ENCODE peak calls at places on chromosomes 5 and 9, in seven cellular contexts. P, O, G, Y, Q, N and Z are unnamed samples.

GRCh38 chr5:65768723-65769122 is 46.7 kb downstream of the NLN start:
- DNase-seq in Q (no peak), N (no peak), Y (no peak), G (no peak), O (no peak), P (no peak), Z (no peak)

GRCh38 chr9:93698140-93698908 is 121.9 kb downstream of the PHF2 start:
- DNase-seq in Y (no peak), O (no peak), G (peak; percentile 20), P (no peak), N (peak; percentile 5), Q (no peak), Z (no peak)

GRCh38 chr5:176803943-176804498 is 6.3 kb upstream of the UNC5A start:
- DNase-seq in Y (peak; percentile 18), Q (peak; percentile 56), O (peak; percentile 57), N (peak; percentile 69), G (peak; percentile 70), P (no peak), Z (no peak)

GRCh38 chr5:154467655-154468354 is 10.2 kb downstream of the HAND1 start:
- DNase-seq in P (peak; percentile 65), N (peak; percentile 82), Q (peak; percentile 89), Y (no peak), G (peak; percentile 88), O (peak; percentile 79), Z (peak; percentile 54)

GRCh38 chr5:92309336-92309991 is 926.3 kb upstream of the ARRDC3 start:
- DNase-seq in P (no peak), Q (peak; percentile 77), N (no peak), G (no peak), Y (peak; percentile 27), O (peak; percentile 82), Z (peak; percentile 38)

GRCh38 chr9:6779417-6780241 is 21.9 kb downstream of the KDM4C start:
- DNase-seq in Y (peak; percentile 77), G (no peak), N (no peak), P (no peak), O (peak; percentile 55), Q (peak; percentile 34), Z (peak; percentile 20)

GRCh38 chr9:22203371-22204138 is 194.4 kb upstream of the CDKN2B start:
- DNase-seq in Y (peak; percentile 29), N (no peak), G (no peak), P (no peak), O (peak; percentile 69), Q (peak; percentile 54), Z (no peak)

GRCh38 chr9:121218357-121219027 is 16.8 kb upstream of the RAB14 start:
- DNase-seq in Q (no peak), G (no peak), P (no peak), Y (no peak), N (no peak), O (no peak), Z (no peak)

GRCh38 chr5:91384671-91385430 is 1.7 kb upstream of the ARRDC3 start:
- DNase-seq in P (peak; percentile 59), Q (peak; percentile 91), O (peak; percentile 97), G (no peak), Y (peak; percentile 75), N (no peak), Z (peak; percentile 91)

GRCh38 chr9:106745876-106746275 is 117.1 kb upstream of the ZNF462 start:
- DNase-seq in Q (no peak), N (no peak), O (no peak), Y (no peak), P (no peak), G (no peak), Z (no peak)

GRCh38 chr9:35923927-35924763 is 14.9 kb downstream of the SPAAR start:
- DNase-seq in G (no peak), O (peak; percentile 92), P (no peak), Y (peak; percentile 98), Q (peak; percentile 94), N (no peak), Z (peak; percentile 96)

GRCh38 chr5:175713930-175714329 is 56.1 kb downstream of the HRH2 start:
- DNase-seq in O (no peak), Y (no peak), Q (no peak), P (no peak), G (no peak), N (no peak), Z (no peak)

GRCh38 chr5:6587171-6587570 is 45.7 kb downstream of the NSUN2 start:
- DNase-seq in Q (no peak), G (no peak), P (no peak), N (no peak), Y (no peak), O (no peak), Z (no peak)

GRCh38 chr5:123549256-123549904 is 37.4 kb downstream of the CSNK1G3 start:
- DNase-seq in N (no peak), G (no peak), Q (no peak), Y (no peak), O (no peak), P (peak; percentile 87), Z (no peak)

GRCh38 chr9:34898846-34899245 is 59.2 kb upstream of the PHF24 start:
- DNase-seq in Y (no peak), P (no peak), N (no peak), G (no peak), Q (no peak), O (no peak), Z (no peak)

GRCh38 chr9:74555015-74555414 is 57.9 kb downstream of the RORB start:
- DNase-seq in O (no peak), N (no peak), G (no peak), P (no peak), Q (no peak), Y (no peak), Z (no peak)

GRCh38 chr5:122498163-122498562 is 186.1 kb downstream of the SNCAIP start:
- DNase-seq in O (peak; percentile 22), G (peak; percentile 76), Q (peak; percentile 40), P (no peak), Y (no peak), N (no peak), Z (no peak)

GRCh38 chr5:122493776-122494518 is 181.9 kb downstream of the SNCAIP start:
- DNase-seq in G (no peak), N (no peak), Q (no peak), Y (no peak), P (no peak), O (no peak), Z (no peak)

GRCh38 chr5:122493091-122493775 is 181.2 kb downstream of the SNCAIP start:
- DNase-seq in Y (peak; percentile 49), P (no peak), O (no peak), Q (no peak), G (no peak), N (peak; percentile 11), Z (no peak)

GRCh38 chr5:122490718-122491117 is 178.7 kb downstream of the SNCAIP start:
- DNase-seq in Y (no peak), Q (no peak), N (no peak), G (no peak), O (no peak), P (no peak), Z (no peak)

DNA sequence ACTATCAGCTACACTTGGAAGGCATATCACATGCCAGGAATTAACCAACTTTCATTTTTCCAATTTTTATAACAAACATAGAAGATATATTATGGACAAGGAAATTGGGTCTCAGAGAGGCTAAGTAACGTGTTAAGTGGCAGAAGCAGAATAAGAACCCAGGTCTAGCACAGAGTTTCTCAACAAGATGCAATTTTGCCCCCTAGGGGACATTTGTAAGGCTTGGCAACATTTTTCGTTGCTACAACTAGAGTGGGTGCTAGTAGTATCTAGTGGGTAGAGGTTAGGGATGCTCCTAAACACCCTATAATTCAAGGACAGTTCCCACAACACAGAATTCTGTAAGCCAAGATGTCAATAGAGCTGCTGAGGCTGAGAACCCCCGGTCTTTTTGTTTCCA is 180.6 kb downstream of the SNCAIP start:
- DNase-seq in G (no peak), Q (peak; percentile 21), P (no peak), Y (no peak), N (no peak), O (no peak), Z (no peak)
- TF ChIP-seq CTCF in G (peak; percentile 66), Q (peak; percentile 27), P (no peak), Y (peak; percentile 28), N (peak; percentile 31), O (peak; percentile 16), Z (peak; percentile 66)

DNA sequence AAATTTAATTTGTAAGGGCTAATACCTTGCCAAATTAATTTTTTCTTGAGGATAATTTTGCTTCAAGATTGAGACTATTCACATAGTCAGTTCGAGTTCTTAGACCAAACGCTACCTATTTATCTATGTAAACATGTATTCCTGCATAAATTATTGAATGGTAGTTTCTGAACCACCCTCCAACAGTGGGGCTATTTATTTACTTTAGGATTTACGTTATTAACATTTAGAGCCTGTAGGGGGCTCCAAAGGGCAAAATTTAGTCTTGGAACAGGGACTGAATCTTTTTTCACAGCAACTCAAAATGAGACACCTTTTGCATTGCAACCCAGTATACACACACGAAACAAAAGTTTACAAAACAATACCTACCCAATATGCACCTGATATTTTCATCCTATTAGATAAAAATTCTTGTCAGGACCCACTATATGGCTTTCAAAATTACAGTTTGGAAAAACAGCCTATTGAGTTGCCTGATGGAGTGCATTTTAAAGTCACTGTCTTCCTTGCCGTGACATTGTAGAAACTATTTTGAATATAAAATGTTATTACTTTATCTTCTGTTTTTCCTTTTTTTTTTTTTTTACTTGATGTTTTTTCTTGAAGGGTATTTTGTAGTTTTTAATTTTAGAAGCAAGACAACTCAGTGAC is 47.1 kb upstream of the POU4F3 start:
- DNase-seq in N (no peak), G (no peak), O (peak; percentile 75), Y (peak; percentile 10), Q (peak; percentile 53), P (no peak), Z (peak; percentile 24)
- TF ChIP-seq CTCF in N (peak; percentile 72), G (peak; percentile 78), O (peak; percentile 65), Y (peak; percentile 69), Q (peak; percentile 56), P (peak; percentile 85), Z (peak; percentile 81)

DNA sequence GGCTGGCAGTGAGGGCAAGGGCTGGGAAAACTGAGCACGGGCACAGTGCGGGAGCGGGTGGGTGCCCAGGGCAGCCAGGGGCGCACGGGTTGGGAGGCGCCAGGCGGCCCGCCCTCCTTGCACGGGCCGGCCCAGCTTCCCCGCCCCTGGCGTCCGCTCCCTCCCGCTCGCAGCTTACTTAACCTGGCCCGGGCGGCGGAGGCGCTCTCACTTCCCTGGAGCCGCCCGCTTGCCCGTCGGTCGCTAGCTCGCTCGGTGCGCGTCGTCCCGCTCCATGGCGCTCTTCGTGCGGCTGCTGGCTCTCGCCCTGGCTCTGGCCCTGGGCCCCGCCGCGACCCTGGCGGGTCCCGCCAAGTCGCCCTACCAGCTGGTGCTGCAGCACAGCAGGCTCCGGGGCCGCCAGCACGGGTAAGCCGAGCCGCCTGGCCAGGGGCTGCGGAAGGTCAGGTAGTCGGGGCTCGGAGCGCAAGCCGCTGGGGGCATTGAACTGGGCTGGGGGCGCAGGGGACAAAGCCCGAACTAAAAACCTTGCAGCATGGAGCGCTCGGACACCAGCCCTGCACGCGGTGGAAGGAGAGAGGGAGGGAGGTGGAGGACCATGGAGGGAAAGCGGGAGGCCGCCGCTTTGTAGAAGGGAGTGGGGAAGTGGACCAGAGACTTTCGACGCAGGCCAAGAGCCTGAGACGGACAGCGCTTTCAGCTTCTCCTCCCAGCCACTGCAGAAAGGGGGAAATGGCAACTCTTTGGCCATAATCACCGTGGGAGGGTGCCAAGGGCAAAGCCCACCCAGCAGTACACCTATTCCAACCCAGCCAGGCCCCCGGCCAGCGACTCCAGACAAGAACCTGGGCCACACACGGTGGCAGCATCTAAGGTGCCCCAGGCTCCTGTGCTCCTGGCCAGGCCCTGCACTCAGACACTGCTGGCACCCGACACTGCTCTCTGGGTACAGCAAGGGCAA is at the start of gene TGFBI:
- DNase-seq in P (no peak), G (peak; percentile 73), Q (peak; percentile 86), N (peak; percentile 45), Y (no peak), O (peak; percentile 72), Z (peak; percentile 42)
- TF ChIP-seq CTCF in P (no peak), G (peak; percentile 15), Q (no peak), N (no peak), Y (no peak), O (no peak), Z (peak; percentile 45)

GRCh38 chr5:56838409-56839039 is 23.2 kb downstream of the MAP3K1 start:
- DNase-seq in N (no peak), Q (peak; percentile 76), P (no peak), Y (peak; percentile 52), O (peak; percentile 78), G (no peak), Z (peak; percentile 65)
- TF ChIP-seq CTCF in N (peak; percentile 67), Q (no peak), P (peak; percentile 75), Y (peak; percentile 54), O (peak; percentile 58), G (peak; percentile 74), Z (peak; percentile 80)